ENCODE peak calls at places on chromosomes 7 and 10, in six cellular contexts. One of them, this sample, is unnamed.

GRCh38 chr7:36840930-36841329 is 116.6 kb upstream of the AOAH start:
- DNase-seq in hepatocyte: no peak
- DNase-seq in mesenchymal stem cell: no peak
- DNase-seq in IMR-90: no peak
- DNase-seq in fibroblast of lung: no peak
- DNase-seq in H9: no peak
- DNase-seq in this sample: no peak

GRCh38 chr7:77288676-77289320 is 89.2 kb upstream of the FGL2 start:
- DNase-seq in hepatocyte: no peak
- DNase-seq in mesenchymal stem cell: peak
- DNase-seq in IMR-90: peak
- DNase-seq in fibroblast of lung: peak
- DNase-seq in H9: no peak
- DNase-seq in this sample: no peak

GRCh38 chr10:38054361-38054797 is 39.8 kb upstream of the ZNF37A start:
- DNase-seq in hepatocyte: peak
- DNase-seq in mesenchymal stem cell: peak
- DNase-seq in IMR-90: peak
- DNase-seq in fibroblast of lung: peak
- DNase-seq in H9: no peak
- DNase-seq in this sample: peak

GRCh38 chr7:2873146-2873545 is 29.0 kb upstream of the GNA12 start:
- DNase-seq in hepatocyte: no peak
- DNase-seq in mesenchymal stem cell: peak
- DNase-seq in IMR-90: no peak
- DNase-seq in fibroblast of lung: no peak
- DNase-seq in H9: no peak
- DNase-seq in this sample: no peak

GRCh38 chr10:107692072-107692471 is 527.6 kb upstream of the SORCS1 start:
- DNase-seq in hepatocyte: no peak
- DNase-seq in mesenchymal stem cell: no peak
- DNase-seq in IMR-90: no peak
- DNase-seq in fibroblast of lung: no peak
- DNase-seq in H9: no peak
- DNase-seq in this sample: no peak

GRCh38 chr10:68666280-68666760 is 54.7 kb upstream of the CCAR1 start:
- DNase-seq in hepatocyte: no peak
- DNase-seq in mesenchymal stem cell: peak
- DNase-seq in IMR-90: peak
- DNase-seq in fibroblast of lung: peak
- DNase-seq in H9: no peak
- DNase-seq in this sample: peak

GRCh38 chr7:17912050-17912449 is 28.2 kb downstream of the SNX13 start:
- DNase-seq in hepatocyte: no peak
- DNase-seq in mesenchymal stem cell: no peak
- DNase-seq in IMR-90: no peak
- DNase-seq in fibroblast of lung: no peak
- DNase-seq in H9: no peak
- DNase-seq in this sample: no peak

GRCh38 chr10:30980951-30981616 is 50.6 kb downstream of the ZNF438 start:
- DNase-seq in hepatocyte: no peak
- DNase-seq in mesenchymal stem cell: peak
- DNase-seq in IMR-90: peak
- DNase-seq in fibroblast of lung: peak
- DNase-seq in H9: no peak
- DNase-seq in this sample: peak

GRCh38 chr7:44325811-44326241 is 432 bp upstream of the CAMK2B start:
- DNase-seq in hepatocyte: no peak
- DNase-seq in mesenchymal stem cell: no peak
- DNase-seq in IMR-90: no peak
- DNase-seq in fibroblast of lung: no peak
- DNase-seq in H9: peak
- DNase-seq in this sample: no peak

GRCh38 chr10:31121797-31122586 is 90.3 kb upstream of the ZNF438 start:
- DNase-seq in hepatocyte: no peak
- DNase-seq in mesenchymal stem cell: no peak
- DNase-seq in IMR-90: peak
- DNase-seq in fibroblast of lung: peak
- DNase-seq in H9: no peak
- DNase-seq in this sample: no peak

GRCh38 chr7:55154096-55154495 is 135.3 kb downstream of the EGFR start:
- DNase-seq in hepatocyte: no peak
- DNase-seq in mesenchymal stem cell: no peak
- DNase-seq in IMR-90: no peak
- DNase-seq in fibroblast of lung: no peak
- DNase-seq in H9: no peak
- DNase-seq in this sample: no peak

GRCh38 chr7:81175291-81175942 is 256.6 kb upstream of the SEMA3C start:
- DNase-seq in hepatocyte: no peak
- DNase-seq in mesenchymal stem cell: no peak
- DNase-seq in IMR-90: no peak
- DNase-seq in fibroblast of lung: peak
- DNase-seq in H9: no peak
- DNase-seq in this sample: no peak

GRCh38 chr7:118111347-118111746 is 72.6 kb upstream of the LSM8 start:
- DNase-seq in hepatocyte: no peak
- DNase-seq in mesenchymal stem cell: no peak
- DNase-seq in IMR-90: no peak
- DNase-seq in fibroblast of lung: no peak
- DNase-seq in H9: no peak
- DNase-seq in this sample: no peak

GRCh38 chr10:132984008-132984295 is 41.6 kb upstream of the CFAP46 start:
- DNase-seq in hepatocyte: no peak
- DNase-seq in mesenchymal stem cell: no peak
- DNase-seq in IMR-90: no peak
- DNase-seq in fibroblast of lung: no peak
- DNase-seq in H9: no peak
- DNase-seq in this sample: no peak

GRCh38 chr7:112116894-112117293 is 89.3 kb downstream of the DOCK4 start:
- DNase-seq in hepatocyte: no peak
- DNase-seq in mesenchymal stem cell: no peak
- DNase-seq in IMR-90: no peak
- DNase-seq in fibroblast of lung: no peak
- DNase-seq in H9: no peak
- DNase-seq in this sample: no peak

GRCh38 chr7:97215556-97215955 is 98.1 kb downstream of the SDHAF3 start:
- DNase-seq in hepatocyte: peak
- DNase-seq in mesenchymal stem cell: no peak
- DNase-seq in IMR-90: no peak
- DNase-seq in fibroblast of lung: no peak
- DNase-seq in H9: peak
- DNase-seq in this sample: no peak

GRCh38 chr7:46257766-46258448 is 336.8 kb upstream of the IGFBP3 start:
- DNase-seq in hepatocyte: no peak
- DNase-seq in mesenchymal stem cell: peak
- DNase-seq in IMR-90: peak
- DNase-seq in fibroblast of lung: peak
- DNase-seq in H9: no peak
- DNase-seq in this sample: peak

GRCh38 chr7:39248693-39249090 is 271.0 kb downstream of the POU6F2 start:
- DNase-seq in hepatocyte: no peak
- DNase-seq in mesenchymal stem cell: no peak
- DNase-seq in IMR-90: no peak
- DNase-seq in fibroblast of lung: no peak
- DNase-seq in H9: no peak
- DNase-seq in this sample: no peak

GRCh38 chr10:21138769-21139324 is 241.7 kb upstream of the NEBL start:
- DNase-seq in hepatocyte: no peak
- DNase-seq in mesenchymal stem cell: no peak
- DNase-seq in IMR-90: no peak
- DNase-seq in fibroblast of lung: no peak
- DNase-seq in H9: no peak
- DNase-seq in this sample: no peak

GRCh38 chr10:69968830-69969229 is 83.8 kb upstream of the MACROH2A2 start:
- DNase-seq in hepatocyte: peak
- DNase-seq in mesenchymal stem cell: no peak
- DNase-seq in IMR-90: peak
- DNase-seq in fibroblast of lung: no peak
- DNase-seq in H9: no peak
- DNase-seq in this sample: peak

GRCh38 chr10:71860243-71861029 is 9.4 kb upstream of the PSAP start:
- DNase-seq in hepatocyte: peak
- DNase-seq in mesenchymal stem cell: peak
- DNase-seq in IMR-90: peak
- DNase-seq in fibroblast of lung: peak
- DNase-seq in H9: peak
- DNase-seq in this sample: peak

DNA sequence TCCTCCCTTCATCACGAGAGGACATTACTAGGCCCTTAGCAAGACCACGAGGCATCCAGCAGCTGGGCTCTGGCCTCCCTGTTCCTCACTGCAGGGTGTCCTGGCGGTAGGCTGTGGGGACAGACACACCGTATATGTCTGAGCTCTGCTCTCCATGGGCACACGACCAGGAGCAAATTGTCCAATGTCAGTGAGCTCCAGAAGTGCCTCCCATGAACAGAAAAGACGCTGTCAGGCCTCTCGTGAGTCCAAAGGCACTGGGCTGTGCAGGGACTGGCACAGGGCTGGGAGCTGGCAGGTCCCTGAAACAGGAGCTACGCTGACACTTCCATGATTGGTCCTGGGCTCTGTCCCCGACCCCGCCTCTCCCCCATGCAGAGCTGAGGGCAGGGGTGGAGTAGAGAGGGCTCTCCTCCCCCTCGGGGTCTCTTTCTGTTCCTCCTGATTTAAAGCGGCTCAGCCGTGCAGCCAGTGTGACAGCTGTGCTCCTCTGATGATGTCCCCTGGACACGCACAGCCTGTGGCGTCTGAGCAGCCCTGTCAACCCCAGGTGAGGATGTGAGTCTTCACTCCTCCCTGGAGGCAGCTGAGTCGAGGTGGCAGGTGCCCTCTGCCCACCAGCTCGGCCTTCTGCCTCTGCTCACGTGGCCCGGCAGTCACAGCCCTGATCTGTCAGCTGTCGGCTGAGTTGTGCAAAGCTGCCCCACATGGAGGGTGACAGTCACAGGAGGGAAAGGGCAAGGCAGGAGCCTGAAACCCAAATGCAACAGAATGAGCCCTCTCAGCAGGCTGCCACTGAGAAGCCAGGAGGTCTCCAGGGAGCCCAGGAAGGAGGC is 13.0 kb downstream of the ANTXRL start:
- DNase-seq in hepatocyte: no peak
- DNase-seq in mesenchymal stem cell: no peak
- DNase-seq in IMR-90: no peak
- DNase-seq in fibroblast of lung: no peak
- DNase-seq in H9: peak
- DNase-seq in this sample: no peak
- H2AFZ ChIP-seq in hepatocyte: no peak
- H2AFZ ChIP-seq in mesenchymal stem cell: no peak
- H2AFZ ChIP-seq in IMR-90: no peak
- H2AFZ ChIP-seq in fibroblast of lung: no peak
- H2AFZ ChIP-seq in H9: no peak
- H2AFZ ChIP-seq in this sample: no peak

GRCh38 chr10:87861953-87862643 is 1.2 kb downstream of the KLLN start:
- DNase-seq in hepatocyte: peak
- DNase-seq in mesenchymal stem cell: peak
- DNase-seq in IMR-90: peak
- DNase-seq in fibroblast of lung: peak
- DNase-seq in H9: peak
- DNase-seq in this sample: peak

GRCh38 chr10:87861034-87861433 is 2.3 kb downstream of the KLLN start:
- DNase-seq in hepatocyte: peak
- DNase-seq in mesenchymal stem cell: peak
- DNase-seq in IMR-90: no peak
- DNase-seq in fibroblast of lung: no peak
- DNase-seq in H9: no peak
- DNase-seq in this sample: no peak

GRCh38 chr10:87862644-87863101 is 660 bp downstream of the KLLN start:
- DNase-seq in hepatocyte: no peak
- DNase-seq in mesenchymal stem cell: no peak
- DNase-seq in IMR-90: peak
- DNase-seq in fibroblast of lung: no peak
- DNase-seq in H9: no peak
- DNase-seq in this sample: no peak

GRCh38 chr10:87861566-87861952 is 1.8 kb downstream of the KLLN start:
- DNase-seq in hepatocyte: peak
- DNase-seq in mesenchymal stem cell: peak
- DNase-seq in IMR-90: peak
- DNase-seq in fibroblast of lung: peak
- DNase-seq in H9: peak
- DNase-seq in this sample: peak

GRCh38 chr10:87860156-87860795 is 3.1 kb downstream of the KLLN start:
- DNase-seq in hepatocyte: peak
- DNase-seq in mesenchymal stem cell: peak
- DNase-seq in IMR-90: peak
- DNase-seq in fibroblast of lung: peak
- DNase-seq in H9: no peak
- DNase-seq in this sample: peak
- H2AFZ ChIP-seq in hepatocyte: no peak
- H2AFZ ChIP-seq in mesenchymal stem cell: no peak
- H2AFZ ChIP-seq in IMR-90: no peak
- H2AFZ ChIP-seq in fibroblast of lung: no peak
- H2AFZ ChIP-seq in H9: no peak
- H2AFZ ChIP-seq in this sample: no peak

DNA sequence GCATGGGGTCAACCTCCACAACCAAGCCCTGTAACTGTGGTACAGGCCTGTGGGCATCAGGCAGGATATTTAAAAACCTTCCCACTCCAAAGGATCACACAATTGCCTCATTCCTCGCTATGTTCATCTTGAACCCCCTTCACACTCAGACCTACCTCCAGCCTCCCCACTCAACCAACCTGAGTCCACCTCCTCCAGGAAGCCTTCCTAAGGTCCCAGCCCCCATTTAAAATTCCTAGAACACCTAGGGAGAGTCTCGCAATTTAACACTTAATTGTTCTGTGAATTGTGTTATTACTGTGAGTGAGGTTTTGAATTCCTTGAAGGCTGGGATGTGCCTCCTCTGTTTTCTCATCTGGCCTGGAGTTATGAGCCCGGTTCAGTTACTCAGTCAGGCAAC is 93.1 kb upstream of the SMNDC1 start:
- DNase-seq in hepatocyte: no peak
- DNase-seq in mesenchymal stem cell: no peak
- DNase-seq in IMR-90: no peak
- DNase-seq in fibroblast of lung: no peak
- DNase-seq in H9: no peak
- DNase-seq in this sample: no peak
- H2AFZ ChIP-seq in hepatocyte: no peak
- H2AFZ ChIP-seq in mesenchymal stem cell: no peak
- H2AFZ ChIP-seq in IMR-90: no peak
- H2AFZ ChIP-seq in fibroblast of lung: no peak
- H2AFZ ChIP-seq in H9: no peak
- H2AFZ ChIP-seq in this sample: peak

DNA sequence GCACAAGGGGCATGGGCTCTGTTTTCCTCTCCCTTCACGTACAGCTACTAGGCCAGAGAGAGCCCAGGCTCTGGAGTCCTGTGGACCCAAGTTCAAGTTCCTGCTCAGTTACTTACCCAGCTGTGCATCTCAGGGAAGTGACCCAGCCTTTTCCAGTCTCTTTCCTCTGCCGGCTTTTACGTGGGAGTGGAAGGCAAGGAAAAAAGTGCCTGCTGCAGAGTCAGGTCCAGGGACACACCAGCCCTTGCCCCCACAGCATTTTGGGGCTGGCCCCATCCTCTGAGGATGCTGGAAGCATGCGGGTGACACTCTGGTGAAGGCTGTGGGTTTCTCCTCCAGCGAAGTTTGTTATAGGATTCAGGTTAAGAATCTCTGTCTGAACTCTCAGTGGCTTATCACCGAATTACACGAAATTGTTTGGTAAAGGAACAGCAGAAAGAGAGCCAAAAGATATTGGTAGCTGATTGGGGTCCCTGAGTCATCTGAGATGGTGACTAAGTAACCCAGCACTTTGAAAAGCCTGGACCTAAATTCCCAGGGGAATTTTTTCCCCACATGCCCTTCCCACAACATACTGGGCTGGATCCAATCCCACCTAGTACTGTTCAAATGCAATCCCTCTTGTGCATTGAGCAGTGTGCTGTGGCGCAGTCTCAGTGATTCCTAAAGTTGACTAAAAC is 424.3 kb downstream of the RPS24 start:
- DNase-seq in hepatocyte: no peak
- DNase-seq in mesenchymal stem cell: peak
- DNase-seq in IMR-90: peak
- DNase-seq in fibroblast of lung: peak
- DNase-seq in H9: no peak
- DNase-seq in this sample: no peak
- H2AFZ ChIP-seq in hepatocyte: no peak
- H2AFZ ChIP-seq in mesenchymal stem cell: no peak
- H2AFZ ChIP-seq in IMR-90: peak
- H2AFZ ChIP-seq in fibroblast of lung: no peak
- H2AFZ ChIP-seq in H9: no peak
- H2AFZ ChIP-seq in this sample: no peak